ENCODE peak calls at places on chromosomes 5 and 9, in seven cellular contexts. S, O, C, U, G, L and F are unnamed samples.

GRCh38 chr5:93953442-93953841 is 212.0 kb upstream of the POU5F2 start:
- DNase-seq in C (no peak), G (no peak), S (no peak), O (no peak), L (no peak), U (no peak), F (no peak)

GRCh38 chr5:174307031-174307408 is 261.5 kb downstream of the NSG2 start:
- DNase-seq in O (no peak), U (no peak), G (no peak), C (peak; percentile 18), L (no peak), S (no peak), F (no peak)

GRCh38 chr9:79155308-79155707 is 416.5 kb upstream of the TLE4 start:
- DNase-seq in G (no peak), O (no peak), S (no peak), U (no peak), C (no peak), L (no peak), F (no peak)

GRCh38 chr5:168583742-168584482 is 4.7 kb upstream of the PANK3 start:
- DNase-seq in U (no peak), G (no peak), S (no peak), L (no peak), O (no peak), C (no peak), F (no peak)

GRCh38 chr9:84170521-84171141 is 169.9 kb downstream of the SLC28A3 start:
- DNase-seq in U (no peak), G (peak; percentile 99), C (peak; percentile 70), S (peak; percentile 98), O (no peak), L (no peak), F (no peak)

GRCh38 chr5:14039063-14039462 is 94.6 kb upstream of the DNAH5 start:
- DNase-seq in S (no peak), C (no peak), O (peak; percentile 94), G (no peak), U (no peak), L (no peak), F (no peak)

GRCh38 chr5:89396262-89396975 is 513.4 kb upstream of the MEF2C start:
- DNase-seq in G (peak; percentile 37), S (peak; percentile 81), O (no peak), C (no peak), U (no peak), L (no peak), F (peak; percentile 5)

GRCh38 chr5:71014186-71014585 is 11.0 kb downstream of the NAIP start:
- DNase-seq in C (peak; percentile 69), S (no peak), L (no peak), U (no peak), G (no peak), O (no peak), F (no peak)

GRCh38 chr9:124882221-124882620 is 20.3 kb downstream of the ARPC5L start:
- DNase-seq in C (no peak), U (no peak), S (no peak), O (no peak), L (no peak), G (no peak), F (no peak)

GRCh38 chr9:133726401-133727276 is 11.5 kb downstream of the SARDH start:
- DNase-seq in L (peak; percentile 63), C (peak; percentile 39), U (peak; percentile 57), S (peak; percentile 75), G (peak; percentile 20), O (peak; percentile 44), F (peak; percentile 51)

GRCh38 chr5:1324301-1324700 is 20.6 kb downstream of the CLPTM1L start:
- DNase-seq in L (no peak), C (peak; percentile 46), U (no peak), O (no peak), G (no peak), S (no peak), F (no peak)

GRCh38 chr5:157900644-157901043 is 41.7 kb upstream of the CLINT1 start:
- DNase-seq in C (no peak), O (no peak), U (no peak), L (no peak), G (no peak), S (no peak), F (peak; percentile 49)

GRCh38 chr5:149125386-149125891 is 15.9 kb upstream of the ABLIM3 start:
- DNase-seq in U (no peak), S (peak; percentile 46), O (peak; percentile 88), C (no peak), G (no peak), L (no peak), F (no peak)

GRCh38 chr9:134720796-134721195 is 79.2 kb downstream of the COL5A1 start:
- DNase-seq in G (no peak), U (no peak), L (no peak), O (no peak), S (no peak), C (no peak), F (no peak)

GRCh38 chr9:118567861-118568260 is 801.4 kb downstream of the BRINP1 start:
- DNase-seq in O (no peak), C (no peak), U (no peak), G (no peak), L (no peak), S (no peak), F (no peak)

GRCh38 chr9:123322771-123323481 is 33.1 kb upstream of the CRB2 start:
- DNase-seq in L (peak; percentile 86), U (peak; percentile 66), G (no peak), C (no peak), O (no peak), S (no peak), F (peak; percentile 94)

GRCh38 chr9:136059851-136060670 is 35.0 kb downstream of the NACC2 start:
- DNase-seq in S (peak; percentile 22), C (peak; percentile 68), G (peak; percentile 90), U (no peak), L (no peak), O (no peak), F (no peak)

GRCh38 chr9:108650826-108651225 is 205.0 kb downstream of the ACTL7B start:
- DNase-seq in O (no peak), S (no peak), L (no peak), G (no peak), C (no peak), U (no peak), F (no peak)

GRCh38 chr9:13529321-13530104 is 250.0 kb upstream of the MPDZ start:
- DNase-seq in G (no peak), U (no peak), C (no peak), S (no peak), L (no peak), O (no peak), F (peak; percentile 68)

GRCh38 chr9:92988215-92988731 is 41.0 kb downstream of the FGD3 start:
- DNase-seq in C (peak; percentile 23), L (no peak), U (no peak), O (peak; percentile 92), G (no peak), S (no peak), F (no peak)

GRCh38 chr5:149646564-149646963 is 65.3 kb downstream of the ARHGEF37 start:
- DNase-seq in U (peak; percentile 27), L (peak; percentile 40), G (no peak), O (no peak), C (no peak), S (peak; percentile 29), F (no peak)

GRCh38 chr5:77211691-77212047 is 1.2 kb downstream of the PDE8B start:
- DNase-seq in L (no peak), O (no peak), U (no peak), S (no peak), C (no peak), G (no peak), F (no peak)
- H3K4me3 ChIP-seq in L (peak overlapping the region; percentile 33), O (no peak overlapping the region), U (no peak overlapping the region), S (peak overlapping the region; percentile 51), C (peak overlapping the region; percentile 46), G (no peak overlapping the region), F (no peak overlapping the region)

DNA sequence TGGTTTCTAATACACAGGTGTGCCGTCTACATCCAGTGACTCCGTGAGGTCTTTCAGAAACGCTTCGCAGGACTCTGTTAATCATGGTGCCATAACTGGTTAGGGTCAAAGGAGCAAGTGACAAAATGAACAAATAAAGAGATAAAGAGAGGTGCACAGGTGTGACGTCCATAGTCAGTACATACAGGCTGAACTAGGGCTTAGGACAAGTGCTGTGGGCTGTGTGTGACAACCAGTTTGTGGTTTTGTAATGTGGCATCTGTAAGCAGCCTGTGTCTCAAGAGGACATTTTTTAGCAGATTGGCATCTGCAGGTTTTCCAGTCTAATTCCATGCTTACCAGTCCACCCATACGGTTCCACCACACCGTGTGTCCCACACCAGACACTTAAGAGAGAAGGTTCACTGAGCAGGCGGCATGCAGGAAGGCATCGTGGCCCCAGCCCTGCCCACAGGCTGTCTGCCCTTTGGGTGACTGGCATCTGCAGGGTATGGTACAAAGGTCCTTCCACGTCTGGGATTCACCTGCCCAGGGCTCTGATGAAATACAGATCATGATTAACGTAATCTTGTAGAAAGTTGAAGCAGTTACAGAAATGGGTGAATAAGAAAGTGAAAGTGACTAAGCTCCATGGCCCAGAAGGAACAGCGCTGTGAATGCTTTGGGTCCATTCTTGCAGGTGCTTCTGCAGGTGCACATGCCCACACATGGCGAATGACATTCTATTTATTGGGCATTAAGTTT is 26.9 kb downstream of the SRD5A1 start:
- DNase-seq in S (no peak), G (no peak), L (no peak), O (no peak), C (no peak), U (no peak), F (no peak)
- H3K4me3 ChIP-seq in S (no peak overlapping the region), G (no peak overlapping the region), L (no peak overlapping the region), O (no peak overlapping the region), C (no peak overlapping the region), U (no peak overlapping the region), F (no peak overlapping the region)

GRCh38 chr9:1771094-1771493 is 244.1 kb upstream of the SMARCA2 start:
- DNase-seq in S (no peak), O (no peak), G (no peak), L (no peak), C (no peak), U (no peak), F (no peak)

GRCh38 chr9:1775230-1775629 is 239.9 kb upstream of the SMARCA2 start:
- DNase-seq in O (no peak), G (no peak), S (no peak), C (no peak), L (no peak), U (no peak), F (no peak)
- H3K4me3 ChIP-seq in O (no peak overlapping the region), G (no peak overlapping the region), S (no peak overlapping the region), C (no peak overlapping the region), L (no peak overlapping the region), U (no peak overlapping the region), F (no peak overlapping the region)

GRCh38 chr9:73156593-73157187 is 5.0 kb downstream of the ANXA1 start:
- DNase-seq in G (no peak), C (no peak), L (no peak), O (no peak), U (no peak), S (no peak), F (no peak)
- H3K4me3 ChIP-seq in G (no peak overlapping the region), C (no peak overlapping the region), L (peak overlapping the region; percentile 7), O (no peak overlapping the region), U (no peak overlapping the region), S (no peak overlapping the region), F (no peak overlapping the region)